ENCODE peak calls at places on chromosome 13, in eight cellular contexts. S, C, W, E, Z, O, A and X are unnamed samples.
A peak's percentile ranks its signal among the peaks of the same experiment; 100 is the strongest.

GRCh38 chr13:79741006-79741405 is 260.1 kb downstream of the NDFIP2 start:
- DNase-seq in A (peak; percentile 23), W (no peak), S (no peak), O (no peak), E (no peak), Z (no peak), C (no peak), X (no peak)

GRCh38 chr13:28564030-28564429 is 69.1 kb upstream of the FLT1 start:
- DNase-seq in S (no peak), W (no peak), O (no peak), C (no peak), Z (no peak), E (no peak), A (no peak), X (no peak)

GRCh38 chr13:43058836-43059235 is 35.5 kb downstream of the DNAJC15 start:
- DNase-seq in W (no peak), Z (no peak), C (no peak), A (no peak), O (no peak), S (no peak), E (no peak), X (no peak)

GRCh38 chr13:107680115-107680514 is 535.2 kb downstream of the LIG4 start:
- DNase-seq in W (no peak), Z (no peak), S (no peak), A (no peak), C (no peak), O (no peak), E (no peak), X (no peak)

GRCh38 chr13:40232321-40232720 is 434.1 kb downstream of the FOXO1 start:
- DNase-seq in A (no peak), Z (no peak), C (no peak), O (no peak), S (no peak), E (no peak), W (no peak), X (no peak)

GRCh38 chr13:66508153-66508909 is 721.8 kb downstream of the PCDH9 start:
- DNase-seq in C (no peak), W (no peak), E (no peak), O (no peak), A (no peak), S (no peak), Z (no peak), X (no peak)

GRCh38 chr13:29111446-29111845 is 291.3 kb downstream of the MTUS2 start:
- DNase-seq in S (no peak), O (no peak), E (no peak), Z (no peak), W (no peak), C (no peak), A (no peak), X (no peak)

GRCh38 chr13:101785858-101786257 is 333.4 kb downstream of the ITGBL1 start:
- DNase-seq in E (no peak), Z (no peak), C (peak; percentile 2), W (no peak), A (peak; percentile 17), S (peak; percentile 14), O (no peak), X (no peak)

GRCh38 chr13:25171517-25172302 is at the start of gene AMER2:
- DNase-seq in A (no peak), Z (peak; percentile 24), C (peak; percentile 55), W (peak; percentile 80), E (peak; percentile 15), S (peak; percentile 22), O (peak; percentile 77), X (peak; percentile 71)

GRCh38 chr13:50366488-50367174 is 351.4 kb downstream of the KCNRG start:
- DNase-seq in O (no peak), E (no peak), C (no peak), Z (no peak), A (no peak), S (no peak), W (peak; percentile 42), X (no peak)

GRCh38 chr13:40190656-40191100 is 475.8 kb downstream of the FOXO1 start:
- DNase-seq in W (no peak), A (peak; percentile 4), E (peak; percentile 68), O (no peak), C (peak; percentile 36), Z (peak; percentile 51), S (no peak), X (no peak)

GRCh38 chr13:95056266-95056665 is 245.0 kb downstream of the ABCC4 start:
- DNase-seq in A (no peak), Z (no peak), C (no peak), W (no peak), S (no peak), E (no peak), O (no peak), X (no peak)

GRCh38 chr13:112929778-112930055 is 39.3 kb upstream of the MCF2L start:
- DNase-seq in A (no peak), O (no peak), W (no peak), E (no peak), C (no peak), S (no peak), Z (no peak), X (no peak)

GRCh38 chr13:89514534-89515312 is 1832.8 kb upstream of the MIR17HG start:
- DNase-seq in A (no peak), S (no peak), O (no peak), W (no peak), E (no peak), C (no peak), Z (no peak), X (no peak)

GRCh38 chr13:41915096-41915495 is 45.8 kb downstream of the VWA8 start:
- DNase-seq in E (no peak), C (no peak), S (no peak), O (no peak), A (no peak), W (no peak), Z (no peak), X (no peak)

GRCh38 chr13:20769091-20769490 is 4.7 kb downstream of the EEF1AKMT1 start:
- DNase-seq in C (no peak), O (no peak), W (no peak), E (no peak), A (no peak), Z (no peak), S (no peak), X (no peak)

GRCh38 chr13:37058801-37059135 is 720 bp downstream of the SUPT20H start:
- DNase-seq in W (no peak), C (no peak), Z (no peak), S (no peak), A (no peak), O (no peak), E (peak; percentile 52), X (no peak)

GRCh38 chr13:90918551-90918950 is 428.9 kb upstream of the MIR17HG start:
- DNase-seq in C (no peak), O (no peak), W (no peak), S (no peak), A (no peak), Z (no peak), E (no peak), X (no peak)

GRCh38 chr13:71046360-71047079 is 820.5 kb downstream of the DACH1 start:
- DNase-seq in W (no peak), Z (no peak), E (no peak), C (no peak), S (no peak), O (no peak), A (no peak), X (no peak)

GRCh38 chr13:44040070-44040753 is 160.5 kb downstream of the LACC1 start:
- DNase-seq in W (no peak), C (no peak), A (no peak), E (no peak), Z (no peak), O (no peak), S (no peak), X (no peak)

GRCh38 chr13:27403727-27404385 is 20.6 kb upstream of the GTF3A start:
- DNase-seq in Z (no peak), E (no peak), O (no peak), C (no peak), A (no peak), S (no peak), W (no peak), X (no peak)

GRCh38 chr13:76216729-76217128 is 580.6 kb downstream of the LMO7 start:
- DNase-seq in E (no peak), W (no peak), A (no peak), S (no peak), O (no peak), C (no peak), Z (no peak), X (no peak)

GRCh38 chr13:50617134-50617721 is 226.3 kb downstream of the DLEU7 start:
- DNase-seq in Z (no peak), A (peak; percentile 85), O (no peak), E (no peak), C (no peak), W (no peak), S (no peak), X (no peak)

GRCh38 chr13:100550433-100550832 is 38.2 kb downstream of the GGACT start:
- DNase-seq in S (no peak), A (peak; percentile 57), O (peak; percentile 24), W (no peak), Z (peak; percentile 56), C (peak; percentile 28), E (no peak), X (no peak)
- TF ChIP-seq CTCF in S (no peak), A (no peak), O (no peak), W (no peak), Z (no peak), C (no peak), E (no peak), X (no peak)

GRCh38 chr13:31044658-31045620 is 112.5 kb downstream of the TEX26 start:
- DNase-seq in S (no peak), A (no peak), Z (no peak), C (no peak), O (no peak), W (no peak), E (peak; percentile 11), X (no peak)
- TF ChIP-seq CTCF in S (no peak), A (peak; percentile 39), Z (no peak), C (peak; percentile 7), O (no peak), W (no peak), E (no peak), X (peak; percentile 6)

GRCh38 chr13:49113526-49114286 is 106.4 kb upstream of the MLNR start:
- DNase-seq in Z (no peak), C (no peak), W (no peak), A (peak; percentile 18), O (no peak), S (no peak), E (no peak), X (no peak)
- TF ChIP-seq CTCF in Z (no peak), C (no peak), W (no peak), A (no peak), O (no peak), S (no peak), E (no peak), X (no peak)

GRCh38 chr13:33312150-33312908 is 26.8 kb upstream of the STARD13 start:
- DNase-seq in C (no peak), W (no peak), Z (no peak), A (peak; percentile 7), O (no peak), S (no peak), E (no peak), X (no peak)
- TF ChIP-seq CTCF in C (no peak), W (peak; percentile 33), Z (peak; percentile 34), A (peak; percentile 53), O (no peak), S (peak; percentile 61), E (no peak), X (no peak)

GRCh38 chr13:51895906-51896888 is 34.4 kb downstream of the CCDC70 start:
- DNase-seq in E (peak; percentile 15), Z (no peak), O (no peak), W (no peak), S (peak; percentile 36), C (peak; percentile 50), A (peak; percentile 42), X (no peak)
- TF ChIP-seq CTCF in E (peak; percentile 23), Z (peak; percentile 34), O (peak; percentile 36), W (peak; percentile 62), S (peak; percentile 75), C (peak; percentile 78), A (peak; percentile 84), X (no peak)

GRCh38 chr13:114146629-114147028 is 14.2 kb upstream of the RASA3 start:
- DNase-seq in Z (no peak), E (no peak), C (no peak), O (peak; percentile 58), A (no peak), W (no peak), S (no peak), X (no peak)
- TF ChIP-seq CTCF in Z (no peak), E (no peak), C (no peak), O (no peak), A (no peak), W (no peak), S (no peak), X (no peak)